ENCODE peak calls at places on chromosomes 6 and 20, in four cellular contexts. One of them, this sample, is unnamed.

GRCh38 chr6:33886673-33887144 is 82.9 kb upstream of the MLN start:
- DNase-seq in heart left ventricle: peak
- DNase-seq in tibial artery: peak
- DNase-seq in fibroblast of pulmonary artery: peak
- DNase-seq in this sample: peak

GRCh38 chr6:35064508-35065440 is 76.4 kb downstream of the TCP11 start:
- DNase-seq in heart left ventricle: no peak
- DNase-seq in tibial artery: no peak
- DNase-seq in fibroblast of pulmonary artery: no peak
- DNase-seq in this sample: no peak

GRCh38 chr20:5844063-5844681 is 94.0 kb downstream of the SHLD1 start:
- DNase-seq in heart left ventricle: no peak
- DNase-seq in tibial artery: no peak
- DNase-seq in fibroblast of pulmonary artery: no peak
- DNase-seq in this sample: peak

GRCh38 chr6:128463942-128464341 is 56.5 kb downstream of the PTPRK start:
- DNase-seq in heart left ventricle: no peak
- DNase-seq in tibial artery: no peak
- DNase-seq in fibroblast of pulmonary artery: peak
- DNase-seq in this sample: no peak

GRCh38 chr6:68639211-68639610 is 4.1 kb downstream of the ADGRB3 start:
- DNase-seq in heart left ventricle: no peak
- DNase-seq in tibial artery: no peak
- DNase-seq in fibroblast of pulmonary artery: no peak
- DNase-seq in this sample: no peak

GRCh38 chr6:79557683-79558082 is 20.5 kb upstream of the LCA5 start:
- DNase-seq in heart left ventricle: no peak
- DNase-seq in tibial artery: no peak
- DNase-seq in fibroblast of pulmonary artery: no peak
- DNase-seq in this sample: no peak

GRCh38 chr6:109892451-109893435 is 85.4 kb upstream of the GPR6 start:
- DNase-seq in heart left ventricle: no peak
- DNase-seq in tibial artery: no peak
- DNase-seq in fibroblast of pulmonary artery: no peak
- DNase-seq in this sample: no peak

GRCh38 chr20:53935353-53936084 is 134.9 kb downstream of the BCAS1 start:
- DNase-seq in heart left ventricle: no peak
- DNase-seq in tibial artery: no peak
- DNase-seq in fibroblast of pulmonary artery: no peak
- DNase-seq in this sample: no peak

GRCh38 chr6:107673076-107673494 is 151.0 kb downstream of the SCML4 start:
- DNase-seq in heart left ventricle: peak
- DNase-seq in tibial artery: no peak
- DNase-seq in fibroblast of pulmonary artery: no peak
- DNase-seq in this sample: no peak

GRCh38 chr6:124753001-124753400 is 209.2 kb upstream of the RNF217 start:
- DNase-seq in heart left ventricle: no peak
- DNase-seq in tibial artery: no peak
- DNase-seq in fibroblast of pulmonary artery: no peak
- DNase-seq in this sample: no peak

GRCh38 chr20:36607586-36608387 is 2.2 kb downstream of the RAB5IF start:
- DNase-seq in heart left ventricle: no peak
- DNase-seq in tibial artery: no peak
- DNase-seq in fibroblast of pulmonary artery: no peak
- DNase-seq in this sample: no peak

GRCh38 chr6:31621320-31621939 is 915 bp downstream of the PRRC2A start:
- DNase-seq in heart left ventricle: no peak
- DNase-seq in tibial artery: no peak
- DNase-seq in fibroblast of pulmonary artery: no peak
- DNase-seq in this sample: no peak

GRCh38 chr20:60803335-60804070 is 448.6 kb upstream of the CDH4 start:
- DNase-seq in heart left ventricle: no peak
- DNase-seq in tibial artery: no peak
- DNase-seq in fibroblast of pulmonary artery: no peak
- DNase-seq in this sample: no peak

GRCh38 chr20:44081888-44082287 is 105.1 kb downstream of the JPH2 start:
- DNase-seq in heart left ventricle: no peak
- DNase-seq in tibial artery: no peak
- DNase-seq in fibroblast of pulmonary artery: no peak
- DNase-seq in this sample: no peak

GRCh38 chr20:18058661-18059467 is 1.1 kb upstream of the OVOL2 start:
- DNase-seq in heart left ventricle: no peak
- DNase-seq in tibial artery: no peak
- DNase-seq in fibroblast of pulmonary artery: no peak
- DNase-seq in this sample: no peak

GRCh38 chr6:5995705-5996686 is 10.7 kb downstream of the NRN1 start:
- DNase-seq in heart left ventricle: peak
- DNase-seq in tibial artery: peak
- DNase-seq in fibroblast of pulmonary artery: peak
- DNase-seq in this sample: peak

GRCh38 chr6:2166717-2167116 is 78.7 kb downstream of the GMDS start:
- DNase-seq in heart left ventricle: no peak
- DNase-seq in tibial artery: no peak
- DNase-seq in fibroblast of pulmonary artery: no peak
- DNase-seq in this sample: no peak

GRCh38 chr20:63895886-63896135 is 885 bp downstream of the DNAJC5 start:
- DNase-seq in heart left ventricle: no peak
- DNase-seq in tibial artery: no peak
- DNase-seq in fibroblast of pulmonary artery: peak
- DNase-seq in this sample: no peak

GRCh38 chr6:16337280-16337975 is 99.0 kb downstream of the GMPR start:
- DNase-seq in heart left ventricle: peak
- DNase-seq in tibial artery: peak
- DNase-seq in fibroblast of pulmonary artery: peak
- DNase-seq in this sample: no peak

GRCh38 chr6:150907385-150907784 is 41.9 kb downstream of the MTHFD1L start:
- DNase-seq in heart left ventricle: no peak
- DNase-seq in tibial artery: no peak
- DNase-seq in fibroblast of pulmonary artery: peak
- DNase-seq in this sample: no peak

GRCh38 chr6:46793138-46793537 is at the start of gene MEP1A:
- DNase-seq in heart left ventricle: no peak
- DNase-seq in tibial artery: no peak
- DNase-seq in fibroblast of pulmonary artery: no peak
- DNase-seq in this sample: no peak

GRCh38 chr6:159595173-159595572 is 97.9 kb downstream of the SOD2 start:
- DNase-seq in heart left ventricle: no peak
- DNase-seq in tibial artery: no peak
- DNase-seq in fibroblast of pulmonary artery: peak
- DNase-seq in this sample: no peak

GRCh38 chr6:89803271-89803670 is 16.3 kb downstream of the MDN1 start:
- DNase-seq in heart left ventricle: no peak
- DNase-seq in tibial artery: no peak
- DNase-seq in fibroblast of pulmonary artery: no peak
- DNase-seq in this sample: no peak

GRCh38 chr20:21182832-21183563 is 57.1 kb downstream of the KIZ start:
- DNase-seq in heart left ventricle: no peak
- DNase-seq in tibial artery: no peak
- DNase-seq in fibroblast of pulmonary artery: peak
- DNase-seq in this sample: no peak

GRCh38 chr6:64589961-64590360 is 954.4 kb downstream of the PHF3 start:
- DNase-seq in heart left ventricle: no peak
- DNase-seq in tibial artery: no peak
- DNase-seq in fibroblast of pulmonary artery: no peak
- DNase-seq in this sample: no peak

GRCh38 chr6:44655368-44656342 is 268.1 kb downstream of the CDC5L start:
- DNase-seq in heart left ventricle: peak
- DNase-seq in tibial artery: peak
- DNase-seq in fibroblast of pulmonary artery: peak
- DNase-seq in this sample: peak

GRCh38 chr6:150685860-150686259 is 86.2 kb downstream of the PLEKHG1 start:
- DNase-seq in heart left ventricle: peak
- DNase-seq in tibial artery: no peak
- DNase-seq in fibroblast of pulmonary artery: peak
- DNase-seq in this sample: peak

DNA sequence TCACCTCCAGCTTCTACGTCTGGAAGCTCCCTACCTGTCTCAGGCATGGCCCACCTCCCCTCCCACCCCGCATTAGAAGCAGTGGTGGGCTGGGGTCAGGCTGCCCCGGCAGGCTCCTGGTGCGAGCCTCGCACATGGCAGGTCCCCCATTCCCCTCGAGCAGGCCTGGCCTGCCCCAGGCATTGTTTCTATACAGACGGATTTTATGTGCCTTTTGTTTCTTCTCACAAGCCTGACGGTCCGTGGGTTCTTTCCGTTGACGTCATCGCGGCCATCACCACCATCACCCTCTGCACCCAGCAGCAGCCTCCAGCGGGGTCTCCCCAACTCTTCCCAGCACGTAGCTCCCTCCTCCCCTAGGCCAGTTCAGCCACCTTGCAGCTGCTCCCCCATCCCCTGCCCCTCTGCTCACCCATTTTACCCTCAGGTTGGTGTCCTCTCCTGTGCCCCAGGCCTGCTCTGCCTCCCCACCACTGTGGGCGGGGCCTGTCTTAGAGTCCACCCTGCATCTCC is 4.6 kb downstream of the CST7 start:
- DNase-seq in heart left ventricle: no peak
- DNase-seq in tibial artery: no peak
- DNase-seq in fibroblast of pulmonary artery: no peak
- DNase-seq in this sample: no peak
- H3K4me3 ChIP-seq in heart left ventricle: no peak
- H3K4me3 ChIP-seq in tibial artery: no peak
- H3K4me3 ChIP-seq in fibroblast of pulmonary artery: no peak
- H3K4me3 ChIP-seq in this sample: no peak

GRCh38 chr20:47493175-47493953 is 8.3 kb upstream of the NCOA3 start:
- DNase-seq in heart left ventricle: peak
- DNase-seq in tibial artery: peak
- DNase-seq in fibroblast of pulmonary artery: peak
- DNase-seq in this sample: no peak
- H3K4me3 ChIP-seq in heart left ventricle: no peak
- H3K4me3 ChIP-seq in tibial artery: peak
- H3K4me3 ChIP-seq in fibroblast of pulmonary artery: no peak
- H3K4me3 ChIP-seq in this sample: no peak

GRCh38 chr6:147509900-147510299 is 1.4 kb downstream of the SAMD5 start:
- DNase-seq in heart left ventricle: no peak
- DNase-seq in tibial artery: no peak
- DNase-seq in fibroblast of pulmonary artery: no peak
- DNase-seq in this sample: no peak

GRCh38 chr6:147508073-147508870 is at the start of gene SAMD5:
- DNase-seq in heart left ventricle: peak
- DNase-seq in tibial artery: peak
- DNase-seq in fibroblast of pulmonary artery: peak
- DNase-seq in this sample: no peak

GRCh38 chr6:147508871-147509608 is 550 bp downstream of the SAMD5 start:
- DNase-seq in heart left ventricle: no peak
- DNase-seq in tibial artery: no peak
- DNase-seq in fibroblast of pulmonary artery: no peak
- DNase-seq in this sample: no peak

GRCh38 chr6:147506704-147507114 is 1.8 kb upstream of the SAMD5 start:
- DNase-seq in heart left ventricle: peak
- DNase-seq in tibial artery: peak
- DNase-seq in fibroblast of pulmonary artery: peak
- DNase-seq in this sample: peak

GRCh38 chr6:147507162-147508072 is 1.1 kb upstream of the SAMD5 start:
- DNase-seq in heart left ventricle: peak
- DNase-seq in tibial artery: peak
- DNase-seq in fibroblast of pulmonary artery: no peak
- DNase-seq in this sample: no peak
- H3K4me3 ChIP-seq in heart left ventricle: peak
- H3K4me3 ChIP-seq in tibial artery: peak
- H3K4me3 ChIP-seq in fibroblast of pulmonary artery: peak
- H3K4me3 ChIP-seq in this sample: no peak

GRCh38 chr6:166997348-166997747 is 1.8 kb upstream of the CEP43 start:
- DNase-seq in heart left ventricle: no peak
- DNase-seq in tibial artery: no peak
- DNase-seq in fibroblast of pulmonary artery: no peak
- DNase-seq in this sample: no peak

GRCh38 chr6:166996406-166996805 is 2.8 kb upstream of the CEP43 start:
- DNase-seq in heart left ventricle: no peak
- DNase-seq in tibial artery: no peak
- DNase-seq in fibroblast of pulmonary artery: peak
- DNase-seq in this sample: no peak

GRCh38 chr6:166998256-166999144 is 697 bp upstream of the CEP43 start:
- DNase-seq in heart left ventricle: peak
- DNase-seq in tibial artery: peak
- DNase-seq in fibroblast of pulmonary artery: no peak
- DNase-seq in this sample: no peak

GRCh38 chr6:166999145-166999844 is at the start of gene CEP43:
- DNase-seq in heart left ventricle: peak
- DNase-seq in tibial artery: peak
- DNase-seq in fibroblast of pulmonary artery: peak
- DNase-seq in this sample: peak

GRCh38 chr6:166997768-166998255 is 1.4 kb upstream of the CEP43 start:
- DNase-seq in heart left ventricle: peak
- DNase-seq in tibial artery: peak
- DNase-seq in fibroblast of pulmonary artery: peak
- DNase-seq in this sample: peak
- H3K4me3 ChIP-seq in heart left ventricle: peak
- H3K4me3 ChIP-seq in tibial artery: peak
- H3K4me3 ChIP-seq in fibroblast of pulmonary artery: peak
- H3K4me3 ChIP-seq in this sample: peak

GRCh38 chr6:100517633-100518032 is 52.9 kb upstream of the SIM1 start:
- DNase-seq in heart left ventricle: no peak
- DNase-seq in tibial artery: no peak
- DNase-seq in fibroblast of pulmonary artery: no peak
- DNase-seq in this sample: no peak

GRCh38 chr6:100506651-100507050 is 41.9 kb upstream of the SIM1 start:
- DNase-seq in heart left ventricle: no peak
- DNase-seq in tibial artery: no peak
- DNase-seq in fibroblast of pulmonary artery: peak
- DNase-seq in this sample: no peak

GRCh38 chr6:100509101-100509500 is 44.4 kb upstream of the SIM1 start:
- DNase-seq in heart left ventricle: no peak
- DNase-seq in tibial artery: no peak
- DNase-seq in fibroblast of pulmonary artery: no peak
- DNase-seq in this sample: no peak

GRCh38 chr6:100514603-100515002 is 49.9 kb upstream of the SIM1 start:
- DNase-seq in heart left ventricle: no peak
- DNase-seq in tibial artery: no peak
- DNase-seq in fibroblast of pulmonary artery: no peak
- DNase-seq in this sample: no peak

GRCh38 chr6:100512203-100512862 is 47.6 kb upstream of the SIM1 start:
- DNase-seq in heart left ventricle: no peak
- DNase-seq in tibial artery: no peak
- DNase-seq in fibroblast of pulmonary artery: peak
- DNase-seq in this sample: no peak
- H3K4me3 ChIP-seq in heart left ventricle: no peak
- H3K4me3 ChIP-seq in tibial artery: no peak
- H3K4me3 ChIP-seq in fibroblast of pulmonary artery: no peak
- H3K4me3 ChIP-seq in this sample: no peak